ENCODE peak calls at places on chromosome 4, in six cellular contexts. B is stimulated activated CD8-positive, alpha-beta memory T cell treated with anti-CD3 and anti-CD28 coated beads, Interleukin-15, amount 100 ng/mL, for 24 hours; U is T-cell; O is non-pigmented ciliary epithelial cell; H is ascending aorta; A is A549. Q is an unnamed sample.

GRCh38 chr4:74317616-74318256 is 9.5 kb downstream of the EPGN start:
- DNase-seq in B (no peak), U (no peak), O (no peak), H (no peak), A (no peak), Q (no peak)

GRCh38 chr4:35559559-35560365 is 684.6 kb downstream of the ARAP2 start:
- DNase-seq in B (no peak), U (no peak), O (no peak), H (no peak), A (no peak), Q (no peak)

GRCh38 chr4:89299153-89299789 is 8.3 kb downstream of the GPRIN3 start:
- DNase-seq in B (no peak), U (no peak), O (no peak), H (no peak), A (no peak), Q (no peak)

GRCh38 chr4:15436515-15436914 is 8.7 kb downstream of the C1QTNF7 start:
- DNase-seq in B (no peak), U (no peak), O (no peak), H (no peak), A (no peak), Q (no peak)

GRCh38 chr4:140707325-140707724 is 48.9 kb downstream of the TBC1D9 start:
- DNase-seq in B (no peak), U (no peak), O (no peak), H (no peak), A (no peak), Q (no peak)

GRCh38 chr4:140826701-140827027 is 70.5 kb upstream of the TBC1D9 start:
- DNase-seq in B (no peak), U (no peak), O (no peak), H (no peak), A (no peak), Q (no peak)

GRCh38 chr4:99833766-99834165 is 17.1 kb downstream of the DAPP1 start:
- DNase-seq in B (no peak), U (no peak), O (no peak), H (no peak), A (no peak), Q (no peak)

GRCh38 chr4:119498520-119498919 is 130.1 kb downstream of the PDE5A start:
- DNase-seq in B (no peak), U (no peak), O (no peak), H (no peak), A (no peak), Q (no peak)

GRCh38 chr4:87387237-87387636 is 3.8 kb downstream of the HSD17B11 start:
- DNase-seq in B (no peak), U (no peak), O (no peak), H (no peak), A (no peak), Q (no peak)

GRCh38 chr4:183637461-183637860 is 21.5 kb downstream of the RWDD4 start:
- DNase-seq in B (no peak), U (no peak), O (no peak), H (no peak), A (no peak), Q (no peak)

GRCh38 chr4:100106982-100107381 is 83.3 kb downstream of the DDIT4L start:
- DNase-seq in B (no peak), U (no peak), O (no peak), H (no peak), A (no peak), Q (no peak)

GRCh38 chr4:2691313-2691712 is 64.8 kb downstream of the TNIP2 start:
- DNase-seq in B (no peak), U (no peak), O (no peak), H (no peak), A (no peak), Q (no peak)

GRCh38 chr4:175622887-175623286 is 189.2 kb downstream of the GPM6A start:
- DNase-seq in B (no peak), U (no peak), O (no peak), H (no peak), A (no peak), Q (no peak)

GRCh38 chr4:129240816-129241215 is 144.9 kb downstream of the C4orf33 start:
- DNase-seq in B (no peak), U (no peak), O (no peak), H (no peak), A (no peak), Q (no peak)

GRCh38 chr4:183430987-183431347 is 13.5 kb upstream of the CDKN2AIP start:
- DNase-seq in B (no peak), U (no peak), O (no peak), H (no peak), A (no peak), Q (no peak)

GRCh38 chr4:99979872-99980271 is 29.8 kb upstream of the H2AZ1 start:
- DNase-seq in B (no peak), U (no peak), O (no peak), H (no peak), A (no peak), Q (no peak)

GRCh38 chr4:179624768-179625181 is 2182.5 kb upstream of the AGA start:
- DNase-seq in B (no peak), U (no peak), O (peak; percentile 59), H (no peak), A (no peak), Q (no peak)

GRCh38 chr4:124018383-124019317 is 622.1 kb downstream of the SPRY1 start:
- DNase-seq in B (no peak), U (no peak), O (no peak), H (no peak), A (no peak), Q (no peak)

GRCh38 chr4:185003596-185004351 is 14.5 kb upstream of the HELT start:
- DNase-seq in B (no peak), U (no peak), O (no peak), H (no peak), A (no peak), Q (no peak)

GRCh38 chr4:77178560-77178959 is 21.6 kb downstream of the CCNG2 start:
- DNase-seq in B (no peak), U (no peak), O (no peak), H (no peak), A (no peak), Q (no peak)

GRCh38 chr4:181364504-181364903 is 878.7 kb upstream of the TENM3 start:
- DNase-seq in B (no peak), U (no peak), O (peak; percentile 2), H (no peak), A (no peak), Q (no peak)

GRCh38 chr4:101136373-101137370 is 210.7 kb downstream of the PPP3CA start:
- DNase-seq in B (no peak), U (no peak), O (no peak), H (no peak), A (no peak), Q (no peak)

GRCh38 chr4:140351778-140352177 is 21.7 kb upstream of the SCOC start:
- DNase-seq in B (no peak), U (no peak), O (no peak), H (no peak), A (no peak), Q (no peak)

GRCh38 chr4:117577686-117578085 is 456.6 kb upstream of the NDST3 start:
- DNase-seq in B (no peak), U (no peak), O (peak; percentile 6), H (no peak), A (no peak), Q (no peak)

GRCh38 chr4:182764137-182764536 is 153.0 kb downstream of the DCTD start:
- DNase-seq in B (no peak), U (no peak), O (no peak), H (no peak), A (no peak), Q (no peak)

GRCh38 chr4:118877797-118878196 is 10.9 kb upstream of the SYNPO2 start:
- DNase-seq in B (no peak), U (no peak), O (no peak), H (no peak), A (no peak), Q (no peak)

GRCh38 chr4:165476214-165477098 is 97.6 kb downstream of the CPE start:
- DNase-seq in B (no peak), U (no peak), O (peak; percentile 31), H (no peak), A (no peak), Q (no peak)

GRCh38 chr4:16026155-16026761 is 57.6 kb downstream of the PROM1 start:
- DNase-seq in B (no peak), U (no peak), O (no peak), H (no peak), A (peak; percentile 21), Q (no peak)

Q was measured in breast epithelium.